ENCODE peak calls at places on chromosomes 13 and 19, in nine cellular contexts. T is stimulated activated CD4-positive, alpha-beta T cell treated with anti-CD3 and anti-CD28 coated beads, Interleukin-2, amount 100 ng/mL, for 24 hours; E is hippocampal formation; H is RPMI7951; C is amygdala; G is AG09319; U is stimulated activated CD8-positive, alpha-beta memory T cell treated with anti-CD3 and anti-CD28 coated beads, Interleukin-15, amount 100 ng/mL, for 4 hours; R is retinal pigment epithelial cell; N is SHP77. W is an unnamed sample.

GRCh38 chr13:23850134-23850533 is 39.1 kb downstream of the MIPEP start:
- DNase-seq in R (no peak), N (no peak), G (no peak), T (no peak), E (no peak), H (no peak), U (no peak), C (no peak), W (no peak)

GRCh38 chr19:43798546-43799409 is 3.5 kb downstream of the LYPD5 start:
- DNase-seq in C (no peak), H (no peak), T (peak), E (no peak), U (peak), R (no peak), G (no peak), N (no peak), W (no peak)

GRCh38 chr13:34021619-34022018 is 203.7 kb downstream of the RFC3 start:
- DNase-seq in R (no peak), H (no peak), T (no peak), U (no peak), E (no peak), G (no peak), N (no peak), C (no peak), W (no peak)

GRCh38 chr13:105543742-105544141 is 991.7 kb downstream of the EFNB2 start:
- DNase-seq in T (no peak), U (no peak), C (no peak), G (no peak), E (no peak), H (no peak), R (no peak), N (no peak), W (no peak)

GRCh38 chr19:40465025-40465780 is at the start of gene BLVRB:
- DNase-seq in E (peak), H (peak), T (no peak), R (no peak), U (no peak), C (no peak), N (peak), G (peak), W (no peak)

GRCh38 chr13:64369121-64369520 is 2861.0 kb downstream of the PCDH9 start:
- DNase-seq in T (no peak), G (no peak), R (no peak), N (no peak), U (no peak), C (no peak), H (peak), E (no peak), W (no peak)

GRCh38 chr13:111492341-111492945 is 172.0 kb downstream of the TEX29 start:
- DNase-seq in R (no peak), T (no peak), E (no peak), H (no peak), U (no peak), N (no peak), C (no peak), G (no peak), W (no peak)

GRCh38 chr13:98301721-98302120 is 124.7 kb upstream of the RNF113B start:
- DNase-seq in U (no peak), C (no peak), E (no peak), T (no peak), R (no peak), N (no peak), H (peak), G (peak), W (no peak)

GRCh38 chr19:20070691-20071090 is 7.1 kb upstream of the ZNF90 start:
- DNase-seq in C (no peak), H (no peak), R (no peak), T (no peak), G (no peak), U (no peak), N (no peak), E (no peak), W (no peak)

GRCh38 chr19:19602136-19602712 is 16.3 kb downstream of the PBX4 start:
- DNase-seq in G (no peak), T (no peak), C (no peak), U (no peak), N (no peak), R (no peak), H (no peak), E (no peak), W (no peak)

GRCh38 chr19:15424692-15425272 is 6.0 kb upstream of the AKAP8L start:
- DNase-seq in N (no peak), U (no peak), T (no peak), H (no peak), C (no peak), R (no peak), E (no peak), G (no peak), W (no peak)

GRCh38 chr13:102141625-102142472 is 260.0 kb downstream of the FGF14 start:
- DNase-seq in E (peak), U (no peak), G (no peak), R (no peak), C (no peak), H (peak), T (no peak), N (peak), W (no peak)

GRCh38 chr13:44263920-44264610 is 109.6 kb upstream of the SERP2 start:
- DNase-seq in T (no peak), H (peak), G (no peak), E (no peak), C (peak), R (no peak), U (no peak), N (no peak), W (no peak)

GRCh38 chr13:91557328-91557727 is 158.9 kb downstream of the GPC5 start:
- DNase-seq in R (no peak), E (no peak), N (no peak), C (no peak), T (no peak), U (no peak), H (no peak), G (no peak), W (no peak)

GRCh38 chr13:73261739-73262216 is 203.0 kb downstream of the KLF5 start:
- DNase-seq in E (no peak), T (no peak), G (no peak), C (no peak), H (no peak), U (no peak), N (no peak), R (no peak), W (no peak)

GRCh38 chr19:33771308-33772101 is 25.2 kb upstream of the KCTD15 start:
- DNase-seq in E (peak), T (peak), G (peak), N (peak), C (no peak), H (peak), U (no peak), R (no peak), W (no peak)

GRCh38 chr19:10895920-10896319 is 24.6 kb downstream of the CARM1 start:
- DNase-seq in U (no peak), N (no peak), H (no peak), R (no peak), T (no peak), G (no peak), E (no peak), C (no peak), W (no peak)

GRCh38 chr13:36370108-36370429 is 23.9 kb upstream of the SPART start:
- DNase-seq in C (peak), R (no peak), G (no peak), T (no peak), N (no peak), E (peak), U (no peak), H (no peak), W (no peak)

W was measured in BJ.